ENCODE peak calls at places on chromosomes 11 and 22, in nine cellular contexts. T is IMR-90, A is spleen, W is GM12891, L is body of pancreas, U is right lobe of liver, Z is heart left ventricle, H is tibial nerve, V is HCT116. Q is an unnamed sample.

GRCh38 chr22:43500792-43501785 is 89.3 kb downstream of the MPPED1 start:
- DNase-seq in T (no peak), A (no peak), W (no peak), L (no peak), U (no peak), Z (no peak), H (no peak), V (no peak), Q (no peak)

GRCh38 chr11:37972691-37973090 is 1374.7 kb upstream of the RAG2 start:
- DNase-seq in T (no peak), A (no peak), W (no peak), L (no peak), U (no peak), Z (no peak), H (no peak), V (no peak), Q (no peak)

GRCh38 chr11:70367071-70367470 is 31.3 kb upstream of the CTTN start:
- DNase-seq in T (peak), A (no peak), W (no peak), L (no peak), U (no peak), Z (no peak), H (no peak), V (no peak), Q (no peak)

GRCh38 chr22:38874529-38875222 is 2.7 kb upstream of the CBX6 start:
- DNase-seq in T (no peak), A (no peak), W (no peak), L (no peak), U (no peak), Z (no peak), H (no peak), V (no peak), Q (no peak)

GRCh38 chr11:109708184-109708583 is 286.2 kb downstream of the C11orf87 start:
- DNase-seq in T (no peak), A (no peak), W (no peak), L (no peak), U (no peak), Z (no peak), H (no peak), V (no peak), Q (no peak)

GRCh38 chr11:35404397-35404775 is 15.0 kb downstream of the SLC1A2 start:
- DNase-seq in T (peak), A (no peak), W (no peak), L (peak), U (no peak), Z (no peak), H (no peak), V (no peak), Q (peak)

GRCh38 chr11:132644511-132644910 is 887.8 kb downstream of the OPCML start:
- DNase-seq in T (no peak), A (no peak), W (no peak), L (no peak), U (no peak), Z (no peak), H (no peak), V (no peak), Q (no peak)

GRCh38 chr11:47603295-47603694 is 9.1 kb upstream of the C1QTNF4 start:
- DNase-seq in T (peak), A (no peak), W (no peak), L (no peak), U (no peak), Z (no peak), H (no peak), V (no peak), Q (no peak)

GRCh38 chr11:78832226-78832947 is 257.7 kb upstream of the NARS2 start:
- DNase-seq in T (no peak), A (no peak), W (no peak), L (no peak), U (no peak), Z (no peak), H (no peak), V (no peak), Q (peak)

GRCh38 chr11:64324692-64325469 is 7.0 kb downstream of the PRDX5 start:
- DNase-seq in T (no peak), A (no peak), W (no peak), L (no peak), U (no peak), Z (no peak), H (no peak), V (no peak), Q (no peak)

GRCh38 chr22:39243443-39244072 is 1.2 kb downstream of the PDGFB start:
- DNase-seq in T (no peak), A (no peak), W (no peak), L (peak), U (no peak), Z (peak), H (no peak), V (no peak), Q (no peak)

GRCh38 chr22:23913306-23913660 is 19.1 kb downstream of the MIF start:
- DNase-seq in T (no peak), A (no peak), W (peak), L (no peak), U (no peak), Z (no peak), H (no peak), V (no peak), Q (no peak)

GRCh38 chr11:118908931-118909618 is 16.7 kb downstream of the BCL9L start:
- DNase-seq in T (peak), A (peak), W (no peak), L (peak), U (no peak), Z (peak), H (peak), V (no peak), Q (no peak)
- TF ChIP-seq POLR2A in T (peak), A (no peak), W (no peak), L (peak), U (peak), Z (peak), H (peak), V (peak), Q (no peak)

GRCh38 chr11:12764187-12764914 is 90.1 kb downstream of the TEAD1 start:
- DNase-seq in T (no peak), A (no peak), W (no peak), L (no peak), U (no peak), Z (no peak), H (no peak), V (no peak), Q (no peak)
- TF ChIP-seq POLR2A in T (no peak), A (no peak), W (no peak), L (no peak), U (no peak), Z (no peak), H (no peak), V (no peak), Q (no peak)

GRCh38 chr11:117172678-117173421 is 5.7 kb upstream of the SIDT2 start:
- DNase-seq in T (no peak), A (no peak), W (no peak), L (no peak), U (no peak), Z (no peak), H (no peak), V (no peak), Q (peak)
- TF ChIP-seq POLR2A in T (no peak), A (no peak), W (no peak), L (no peak), U (no peak), Z (no peak), H (no peak), V (no peak), Q (no peak)

GRCh38 chr22:20750461-20751184 is 23.3 kb upstream of the SERPIND1 start:
- DNase-seq in T (peak), A (no peak), W (peak), L (peak), U (peak), Z (peak), H (peak), V (no peak), Q (peak)
- TF ChIP-seq POLR2A in T (no peak), A (no peak), W (no peak), L (no peak), U (no peak), Z (no peak), H (no peak), V (no peak), Q (no peak)

GRCh38 chr11:102452461-102453285 is at the start of gene TMEM123:
- DNase-seq in T (peak), A (peak), W (peak), L (peak), U (peak), Z (peak), H (peak), V (peak), Q (peak)
- TF ChIP-seq POLR2A in T (no peak), A (peak), W (peak), L (peak), U (peak), Z (peak), H (peak), V (peak), Q (no peak)

GRCh38 chr11:28674432-28675076 is 566.4 kb downstream of the METTL15 start:
- DNase-seq in T (peak), A (no peak), W (no peak), L (no peak), U (no peak), Z (no peak), H (no peak), V (peak), Q (no peak)
- TF ChIP-seq POLR2A in T (no peak), A (no peak), W (no peak), L (no peak), U (no peak), Z (no peak), H (no peak), V (no peak), Q (no peak)

GRCh38 chr11:65424200-65425104 is 1.9 kb downstream of the NEAT1 start:
- DNase-seq in T (peak), A (peak), W (no peak), L (peak), U (peak), Z (peak), H (no peak), V (no peak), Q (peak)

GRCh38 chr11:65426839-65427690 is 4.5 kb downstream of the NEAT1 start:
- DNase-seq in T (peak), A (peak), W (no peak), L (peak), U (peak), Z (no peak), H (no peak), V (peak), Q (peak)

GRCh38 chr11:65423516-65424199 is 1.1 kb downstream of the NEAT1 start:
- DNase-seq in T (peak), A (peak), W (no peak), L (peak), U (peak), Z (peak), H (peak), V (no peak), Q (peak)

GRCh38 chr11:65425971-65426838 is 3.6 kb downstream of the NEAT1 start:
- DNase-seq in T (peak), A (no peak), W (no peak), L (peak), U (peak), Z (no peak), H (no peak), V (peak), Q (peak)

DNA sequence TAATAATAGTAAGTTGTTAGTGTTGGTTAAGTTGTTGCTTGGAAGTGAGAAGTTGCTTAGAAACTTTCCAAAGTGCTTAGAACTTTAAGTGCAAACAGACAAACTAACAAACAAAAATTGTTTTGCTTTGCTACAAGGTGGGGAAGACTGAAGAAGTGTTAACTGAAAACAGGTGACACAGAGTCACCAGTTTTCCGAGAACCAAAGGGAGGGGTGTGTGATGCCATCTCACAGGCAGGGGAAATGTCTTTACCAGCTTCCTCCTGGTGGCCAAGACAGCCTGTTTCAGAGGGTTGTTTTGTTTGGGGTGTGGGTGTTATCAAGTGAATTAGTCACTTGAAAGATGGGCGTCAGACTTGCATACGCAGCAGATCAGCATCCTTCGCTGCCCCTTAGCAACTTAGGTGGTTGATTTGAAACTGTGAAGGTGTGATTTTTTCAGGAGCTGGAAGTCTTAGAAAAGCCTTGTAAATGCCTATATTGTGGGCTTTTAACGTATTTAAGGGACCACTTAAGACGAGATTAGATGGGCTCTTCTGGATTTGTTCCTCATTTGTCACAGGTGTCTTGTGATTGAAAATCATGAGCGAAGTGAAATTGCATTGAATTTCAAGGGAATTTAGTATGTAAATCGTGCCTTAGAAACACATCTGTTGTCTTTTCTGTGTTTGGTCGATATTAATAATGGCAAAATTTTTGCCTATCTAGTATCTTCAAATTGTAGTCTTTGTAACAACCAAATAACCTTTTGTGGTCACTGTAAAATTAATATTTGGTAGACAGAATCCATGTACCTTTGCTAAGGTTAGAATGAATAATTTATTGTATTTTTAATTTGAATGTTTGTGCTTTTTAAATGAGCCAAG is 2.7 kb downstream of the NEAT1 start:
- DNase-seq in T (peak), A (peak), W (no peak), L (peak), U (peak), Z (peak), H (no peak), V (peak), Q (peak)
- TF ChIP-seq POLR2A in T (peak), A (peak), W (peak), L (no peak), U (peak), Z (peak), H (no peak), V (no peak), Q (peak)

DNA sequence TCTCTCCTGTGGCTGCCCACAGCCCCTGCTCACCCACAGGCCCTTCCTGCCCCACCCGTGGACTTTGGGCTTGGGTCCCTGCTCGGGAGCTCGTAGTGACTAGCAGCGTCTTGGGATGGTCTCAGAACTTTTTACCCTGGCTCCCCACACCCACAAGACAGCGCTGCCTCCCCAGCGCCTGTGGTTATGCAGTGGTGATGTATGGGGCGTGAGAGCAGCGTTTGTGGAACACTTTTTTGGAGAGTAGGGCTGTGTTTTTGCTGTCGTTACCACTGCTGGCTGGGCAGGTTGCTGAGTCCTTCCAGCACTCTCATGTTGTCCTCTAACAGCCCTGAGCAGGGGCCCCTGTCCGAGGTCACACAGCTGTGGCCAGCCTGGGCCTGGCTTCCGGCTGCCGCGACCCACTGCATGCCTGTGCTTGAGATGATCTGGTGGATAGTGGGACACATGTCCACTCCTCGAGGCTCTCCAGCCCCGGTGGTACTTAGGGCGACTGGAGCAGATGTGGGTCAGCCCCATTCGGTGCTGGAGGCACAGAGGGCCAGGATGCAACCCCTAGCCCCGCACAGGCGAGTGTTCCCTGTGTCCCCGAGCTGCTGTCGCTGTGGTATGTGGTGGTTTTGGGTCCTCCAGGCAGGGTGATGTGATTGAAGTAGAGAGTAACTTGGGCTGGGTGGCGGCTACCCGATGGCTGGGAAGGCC is 7.1 kb upstream of the GRAMD4 start:
- DNase-seq in T (no peak), A (peak), W (no peak), L (no peak), U (no peak), Z (peak), H (no peak), V (no peak), Q (peak)
- TF ChIP-seq POLR2A in T (no peak), A (no peak), W (no peak), L (no peak), U (no peak), Z (no peak), H (no peak), V (no peak), Q (peak)

Q was measured in erythroblast.